ENCODE peak calls at places on chromosomes 12 and 14, in four cellular contexts. A, J, V and I are unnamed samples.

GRCh38 chr14:104976198-104977007 is 1.8 kb downstream of the AHNAK2 start:
- DNase-seq in V (peak; percentile 85), A (peak; percentile 87), J (no peak), I (peak; percentile 91)

GRCh38 chr14:91357272-91357671 is 60.3 kb downstream of the CCDC88C start:
- DNase-seq in V (no peak), J (no peak), A (no peak), I (no peak)

GRCh38 chr14:61145258-61145902 is 135.8 kb downstream of the TMEM30B start:
- DNase-seq in J (peak; percentile 77), A (peak; percentile 87), V (no peak), I (no peak)

GRCh38 chr12:53463802-53464375 is 12.0 kb downstream of the PCBP2 start:
- DNase-seq in J (no peak), A (no peak), V (peak; percentile 31), I (no peak)

GRCh38 chr14:55699131-55700057 is 119.4 kb downstream of the KTN1 start:
- DNase-seq in J (no peak), A (peak; percentile 69), V (no peak), I (no peak)

GRCh38 chr12:14322403-14322802 is 43.1 kb upstream of the ATF7IP start:
- DNase-seq in V (no peak), J (no peak), A (no peak), I (no peak)

GRCh38 chr14:64788706-64789105 is 84.5 kb downstream of the PLEKHG3 start:
- DNase-seq in A (peak; percentile 90), V (no peak), J (peak; percentile 81), I (no peak)

GRCh38 chr12:68568878-68569569 is 41.7 kb upstream of the RAP1B start:
- DNase-seq in J (no peak), A (no peak), V (no peak), I (no peak)

GRCh38 chr12:67068773-67069450 is 200.2 kb upstream of the CAND1 start:
- DNase-seq in J (peak; percentile 6), V (peak; percentile 83), A (peak; percentile 77), I (peak; percentile 89)

GRCh38 chr12:99752740-99753139 is 105.2 kb downstream of the GARIN6 start:
- DNase-seq in A (peak; percentile 81), V (no peak), J (no peak), I (no peak)

GRCh38 chr12:132374821-132375445 is 45.5 kb upstream of the GALNT9 start:
- DNase-seq in V (no peak), J (no peak), A (no peak), I (no peak)

GRCh38 chr12:108732489-108732888 is 1.2 kb upstream of the CORO1C start:
- DNase-seq in J (no peak), A (no peak), V (no peak), I (no peak)

GRCh38 chr12:53596920-53597363 is 29.2 kb downstream of the ATF7 start:
- DNase-seq in V (peak; percentile 28), J (peak; percentile 70), A (no peak), I (no peak)

GRCh38 chr12:79707830-79708229 is 17.1 kb upstream of the PAWR start:
- DNase-seq in A (no peak), J (no peak), V (no peak), I (no peak)

GRCh38 chr14:99121027-99121875 is 150.7 kb downstream of the BCL11B start:
- DNase-seq in V (no peak), A (no peak), J (no peak), I (no peak)

GRCh38 chr12:47212701-47213039 is 132.9 kb upstream of the AMIGO2 start:
- DNase-seq in V (no peak), J (no peak), A (no peak), I (no peak)

GRCh38 chr12:65827827-65828231 is 3.5 kb downstream of the HMGA2 start:
- DNase-seq in J (no peak), A (no peak), V (peak; percentile 40), I (peak; percentile 46)

GRCh38 chr12:80422549-80422948 is 21.5 kb upstream of the PTPRQ start:
- DNase-seq in V (no peak), J (peak; percentile 44), A (peak; percentile 51), I (no peak)

GRCh38 chr12:33617218-33617617 is 177.6 kb upstream of the SYT10 start:
- DNase-seq in V (no peak), A (no peak), J (no peak), I (no peak)

GRCh38 chr14:98234208-98234607 is 1037.8 kb downstream of the BCL11B start:
- DNase-seq in V (no peak), J (no peak), A (peak; percentile 89), I (no peak)

GRCh38 chr14:25431211-25432076 is 381.5 kb upstream of the STXBP6 start:
- DNase-seq in J (no peak), A (peak; percentile 11), V (peak; percentile 58), I (peak; percentile 40)

GRCh38 chr12:69059465-69060457 is 126.8 kb upstream of the CPM start:
- DNase-seq in A (peak; percentile 96), V (no peak), J (peak; percentile 35), I (no peak)

GRCh38 chr12:6866163-6866919 is 990 bp upstream of the TPI1 start:
- DNase-seq in V (peak; percentile 31), A (no peak), J (no peak), I (peak; percentile 81)
- H3K4me3 ChIP-seq in V (peak overlapping the region; percentile 96), A (no peak overlapping the region), J (peak overlapping the region; percentile 90), I (peak overlapping the region; percentile 96)

GRCh38 chr12:76268267-76268666 is 79.9 kb downstream of the BBS10 start:
- DNase-seq in J (no peak), V (no peak), A (no peak), I (no peak)

GRCh38 chr12:76270657-76271358 is 77.4 kb downstream of the BBS10 start:
- DNase-seq in J (no peak), A (no peak), V (no peak), I (no peak)

GRCh38 chr12:76265424-76266180 is 82.6 kb downstream of the BBS10 start:
- DNase-seq in J (no peak), A (no peak), V (no peak), I (no peak)

GRCh38 chr12:76264617-76265016 is 83.6 kb downstream of the BBS10 start:
- DNase-seq in J (no peak), V (no peak), A (peak; percentile 76), I (no peak)

DNA sequence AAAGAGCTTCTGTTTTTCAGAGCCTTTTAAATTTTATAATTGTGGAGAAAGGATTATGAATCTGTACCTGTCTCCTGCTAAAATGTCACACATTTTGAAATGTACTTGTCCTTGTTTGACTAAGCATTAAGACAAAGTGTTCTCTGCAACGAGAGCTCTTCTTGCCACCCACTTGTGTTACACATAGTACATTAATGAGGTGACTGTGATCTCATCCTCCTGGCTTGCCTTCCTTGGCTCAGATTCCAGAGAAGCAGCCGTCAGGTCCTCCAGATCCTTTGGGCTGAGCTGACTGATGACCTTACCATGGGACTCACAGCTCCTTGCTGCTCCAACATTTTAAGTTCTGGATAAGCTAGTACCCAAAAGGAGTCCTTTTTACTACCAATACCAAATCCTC is 81.4 kb downstream of the BBS10 start:
- DNase-seq in J (peak; percentile 27), V (no peak), A (peak; percentile 88), I (no peak)
- H3K4me3 ChIP-seq in J (no peak overlapping the region), V (no peak overlapping the region), A (no peak overlapping the region), I (no peak overlapping the region)

GRCh38 chr12:12676605-12677004 is 19.4 kb downstream of the GPR19 start:
- DNase-seq in A (no peak), V (peak; percentile 50), J (no peak), I (no peak)
- H3K4me3 ChIP-seq in A (no peak overlapping the region), V (peak overlapping the region; percentile 1), J (no peak overlapping the region), I (no peak overlapping the region)

DNA sequence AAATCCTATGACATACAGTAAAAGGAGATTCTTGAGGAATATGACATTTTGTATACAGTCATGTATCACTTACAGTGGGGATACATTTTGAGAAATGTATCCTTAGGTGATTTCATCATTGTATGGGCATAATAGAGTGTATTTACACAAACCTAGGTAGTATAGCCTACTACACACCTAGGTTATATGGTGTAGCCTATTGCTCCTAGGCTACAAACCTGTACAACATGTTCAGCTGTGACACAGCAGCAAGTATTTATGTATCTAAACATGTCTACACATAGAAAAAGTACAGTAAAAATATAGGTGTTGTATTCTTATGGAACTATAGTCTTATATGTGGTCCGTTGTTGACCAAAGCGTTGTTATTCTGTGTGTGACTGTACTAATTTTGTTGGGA is 178.8 kb downstream of the FOXA1 start:
- DNase-seq in A (no peak), J (no peak), V (no peak), I (no peak)
- H3K4me3 ChIP-seq in A (no peak overlapping the region), J (no peak overlapping the region), V (no peak overlapping the region), I (no peak overlapping the region)

DNA sequence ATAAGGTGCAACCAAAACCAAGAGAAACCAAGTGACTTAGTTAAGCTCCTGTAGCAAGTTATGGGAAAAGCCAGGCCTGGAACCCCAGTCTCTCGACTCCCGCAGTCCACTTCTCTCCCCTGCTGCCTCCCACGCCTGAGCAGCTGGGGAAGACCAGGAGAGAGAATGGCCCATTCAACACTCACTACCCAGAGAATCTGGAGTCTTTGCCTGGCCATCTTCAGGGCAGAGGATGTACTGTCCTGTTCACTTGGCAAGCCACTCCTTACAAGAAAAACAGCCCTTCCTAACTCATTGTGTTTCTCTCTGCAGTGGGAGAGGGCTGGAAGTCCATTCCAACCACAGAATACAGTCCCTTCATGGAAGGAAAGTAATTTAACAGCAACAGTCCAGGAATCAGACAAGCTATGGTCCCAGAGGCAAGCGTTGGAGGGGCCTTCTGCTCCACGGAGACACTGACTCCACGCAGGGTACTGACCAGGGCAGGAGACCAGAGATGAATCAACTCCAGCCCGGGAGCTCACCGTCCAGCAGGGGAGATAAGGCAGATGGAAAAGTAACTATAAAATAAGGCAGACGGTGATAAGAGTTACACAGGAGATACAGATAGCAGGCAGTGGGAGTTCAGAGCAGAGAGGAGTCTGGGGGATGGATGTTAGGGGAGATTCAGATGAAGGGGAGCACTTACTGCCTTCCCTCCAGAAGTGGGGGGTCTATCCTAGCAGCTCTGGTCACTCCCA is 1.6 kb downstream of the PITPNM2 start:
- DNase-seq in J (no peak), A (no peak), V (no peak), I (peak; percentile 16)
- H3K4me3 ChIP-seq in J (peak overlapping the region; percentile 56), A (no peak overlapping the region), V (no peak overlapping the region), I (no peak overlapping the region)

GRCh38 chr12:131102991-131103609 is 149.4 kb downstream of the ADGRD1 start:
- DNase-seq in J (no peak), A (no peak), V (peak; percentile 68), I (no peak)
- H3K4me3 ChIP-seq in J (no peak overlapping the region), A (no peak overlapping the region), V (no peak overlapping the region), I (no peak overlapping the region)

DNA sequence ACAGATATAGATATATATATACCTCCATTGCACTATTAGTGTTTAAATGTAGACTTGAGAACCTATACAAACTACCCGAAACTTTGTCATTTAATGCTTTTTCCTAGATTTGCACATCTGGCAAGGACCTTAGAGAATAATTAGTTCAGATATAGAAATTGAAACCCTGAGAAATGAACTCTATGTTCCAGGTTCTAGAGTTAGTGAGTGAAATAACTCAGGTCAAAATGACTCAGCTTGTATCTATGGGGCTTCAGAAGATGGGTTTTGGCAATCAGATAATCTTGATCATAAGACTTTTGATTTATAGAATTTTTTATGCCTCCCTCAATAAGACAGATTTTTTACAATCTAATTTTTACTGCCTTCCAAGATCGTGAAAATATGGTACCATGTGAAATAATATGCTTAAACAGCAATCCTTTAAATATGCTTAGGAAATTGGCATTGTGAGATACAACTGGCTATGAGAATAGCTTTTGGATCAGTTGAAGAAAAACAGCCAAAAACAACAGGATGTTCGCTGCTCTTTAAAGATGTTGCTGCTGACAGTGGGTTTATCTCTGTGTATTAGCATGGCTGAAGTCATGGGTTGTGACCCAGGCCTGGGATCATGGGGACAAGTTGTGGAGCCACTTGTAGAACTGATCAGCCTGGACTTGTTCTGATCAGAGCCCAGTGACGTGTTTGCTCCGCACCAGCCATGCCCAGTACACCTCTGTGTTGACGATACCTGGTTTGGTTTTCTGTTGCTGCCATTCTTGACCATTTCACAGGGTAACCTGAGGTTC is 63.6 kb downstream of the TTLL5 start:
- DNase-seq in J (no peak), V (no peak), A (no peak), I (no peak)
- H3K4me3 ChIP-seq in J (no peak overlapping the region), V (no peak overlapping the region), A (no peak overlapping the region), I (no peak overlapping the region)